ENCODE peak calls at places on chromosome X, in four cellular contexts. One of them, this sample, is unnamed. For H3K27me3, the result is how much of the 10 kb centered on the place peaks cover.

GRCh38 chrX:3550160-3550765 is 163.2 kb downstream of the PRKX start:
- DNase-seq in bronchial epithelial cell: peak
- DNase-seq in fibroblast of lung: peak
- DNase-seq in pancreas: peak
- DNase-seq in this sample: peak

GRCh38 chrX:13764765-13765164 is 30.2 kb downstream of the OFD1 start:
- DNase-seq in fibroblast of lung: peak
- DNase-seq in pancreas: peak
- DNase-seq in bronchial epithelial cell: no peak
- DNase-seq in this sample: peak

GRCh38 chrX:153507484-153508178 is 9.8 kb upstream of the ATP2B3 start:
- DNase-seq in bronchial epithelial cell: peak
- DNase-seq in fibroblast of lung: peak
- DNase-seq in pancreas: peak
- DNase-seq in this sample: peak

GRCh38 chrX:118685393-118685792 is 42.0 kb upstream of the IL13RA1 start:
- DNase-seq in fibroblast of lung: no peak
- DNase-seq in bronchial epithelial cell: no peak
- DNase-seq in pancreas: no peak
- DNase-seq in this sample: no peak

GRCh38 chrX:103586314-103586646 is 965 bp downstream of the TCEAL4 start:
- DNase-seq in bronchial epithelial cell: no peak
- DNase-seq in fibroblast of lung: no peak
- DNase-seq in pancreas: no peak
- DNase-seq in this sample: peak

GRCh38 chrX:30153881-30154260 is 61.5 kb upstream of the MAGEB2 start:
- DNase-seq in pancreas: no peak
- DNase-seq in fibroblast of lung: no peak
- DNase-seq in bronchial epithelial cell: no peak
- DNase-seq in this sample: no peak

GRCh38 chrX:11664211-11664888 is 1.4 kb downstream of the ARHGAP6 start:
- DNase-seq in bronchial epithelial cell: no peak
- DNase-seq in pancreas: no peak
- DNase-seq in fibroblast of lung: no peak
- DNase-seq in this sample: no peak

GRCh38 chrX:81229901-81230300 is 28.0 kb downstream of the SH3BGRL start:
- DNase-seq in pancreas: no peak
- DNase-seq in fibroblast of lung: no peak
- DNase-seq in bronchial epithelial cell: no peak
- DNase-seq in this sample: no peak

GRCh38 chrX:9147631-9148189 is 113.8 kb upstream of the FAM9B start:
- DNase-seq in fibroblast of lung: no peak
- DNase-seq in bronchial epithelial cell: no peak
- DNase-seq in pancreas: no peak
- DNase-seq in this sample: no peak

GRCh38 chrX:29662759-29663503 is 552.4 kb upstream of the MAGEB2 start:
- DNase-seq in pancreas: no peak
- DNase-seq in bronchial epithelial cell: peak
- DNase-seq in fibroblast of lung: peak
- DNase-seq in this sample: no peak

GRCh38 chrX:1434871-1435240 is 17.9 kb downstream of the ASMTL start:
- DNase-seq in pancreas: no peak
- DNase-seq in bronchial epithelial cell: no peak
- DNase-seq in fibroblast of lung: no peak
- DNase-seq in this sample: no peak

GRCh38 chrX:41946973-41947612 is 23.7 kb upstream of the CASK start:
- DNase-seq in bronchial epithelial cell: no peak
- DNase-seq in fibroblast of lung: no peak
- DNase-seq in pancreas: no peak
- DNase-seq in this sample: no peak

DNA sequence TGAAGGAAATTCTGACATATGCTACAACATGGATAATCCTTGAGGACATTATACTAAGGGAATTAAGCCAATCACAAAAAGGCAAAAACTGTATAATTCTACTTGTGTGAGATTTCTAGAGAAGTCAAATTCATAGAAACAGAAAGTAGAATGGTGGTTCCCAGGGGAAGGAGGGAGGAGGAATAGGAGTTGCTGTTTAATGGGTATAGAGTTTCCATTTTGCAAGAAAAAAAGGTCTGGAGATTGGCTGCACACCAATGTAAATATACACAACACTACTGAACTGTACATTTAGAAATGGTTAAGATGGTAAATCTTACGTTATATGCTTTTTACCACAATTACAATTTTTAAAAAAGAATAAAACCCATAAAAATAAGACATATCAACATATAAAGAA is 35.8 kb upstream of the KCNE5 start:
- DNase-seq in bronchial epithelial cell: no peak
- DNase-seq in fibroblast of lung: peak
- DNase-seq in pancreas: no peak
- DNase-seq in this sample: no peak
- H3K27me3 ChIP-seq in bronchial epithelial cell: under half
- H3K27me3 ChIP-seq in fibroblast of lung: under half
- H3K27me3 ChIP-seq in pancreas: under half
- H3K27me3 ChIP-seq in this sample: under half

DNA sequence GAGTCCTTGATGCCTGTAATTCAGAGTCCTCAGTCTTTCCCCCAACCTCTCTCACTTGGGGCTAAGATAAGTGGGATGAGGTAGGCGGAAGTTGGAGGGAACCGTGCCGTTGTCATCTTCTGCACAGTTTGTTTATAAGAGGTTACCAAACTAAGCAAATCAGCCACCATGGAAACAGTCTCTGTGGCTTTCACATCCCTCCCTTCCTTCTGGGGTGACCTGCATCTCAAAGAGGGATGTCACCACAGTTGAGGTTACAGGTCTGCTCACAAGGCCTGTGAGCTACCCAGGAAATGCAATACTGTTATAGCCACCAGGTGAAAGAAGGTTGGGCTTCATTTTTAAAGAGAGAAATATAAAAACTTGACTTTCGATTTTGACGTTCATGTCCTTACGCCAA is 26.3 kb downstream of the RTL5 start:
- DNase-seq in pancreas: no peak
- DNase-seq in fibroblast of lung: no peak
- DNase-seq in bronchial epithelial cell: no peak
- DNase-seq in this sample: no peak
- H3K27me3 ChIP-seq in pancreas: under half
- H3K27me3 ChIP-seq in fibroblast of lung: under half
- H3K27me3 ChIP-seq in bronchial epithelial cell: under half
- H3K27me3 ChIP-seq in this sample: under half

DNA sequence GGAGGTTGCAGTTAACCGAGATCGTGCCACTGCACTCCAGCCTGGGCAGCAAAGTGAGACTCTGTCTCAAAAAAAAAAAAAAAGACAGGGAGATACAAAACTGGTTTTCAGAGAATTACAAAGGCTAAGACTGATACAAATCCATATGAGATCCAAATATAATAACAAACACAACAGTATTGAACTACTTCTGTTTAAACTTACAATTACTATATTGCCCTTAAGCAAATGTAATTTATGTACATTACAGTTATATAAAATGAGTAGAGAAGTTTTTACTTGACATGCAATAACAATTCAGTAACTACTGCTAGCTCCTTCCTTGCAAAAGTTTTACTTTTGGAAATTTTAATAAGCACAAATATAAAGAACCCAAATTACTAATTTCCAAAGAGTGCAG is 52.6 kb upstream of the PABPC1L2A start:
- DNase-seq in bronchial epithelial cell: no peak
- DNase-seq in fibroblast of lung: no peak
- DNase-seq in pancreas: no peak
- DNase-seq in this sample: no peak
- H3K27me3 ChIP-seq in bronchial epithelial cell: under half
- H3K27me3 ChIP-seq in fibroblast of lung: under half
- H3K27me3 ChIP-seq in pancreas: under half
- H3K27me3 ChIP-seq in this sample: under half

GRCh38 chrX:69082753-69083150 is 82.5 kb downstream of the PJA1 start:
- DNase-seq in bronchial epithelial cell: no peak
- DNase-seq in pancreas: no peak
- DNase-seq in fibroblast of lung: no peak
- DNase-seq in this sample: no peak
- H3K27me3 ChIP-seq in bronchial epithelial cell: under half
- H3K27me3 ChIP-seq in pancreas: under half
- H3K27me3 ChIP-seq in fibroblast of lung: under half
- H3K27me3 ChIP-seq in this sample: under half

GRCh38 chrX:70504772-70505450 is 60.3 kb downstream of the DLG3 start:
- DNase-seq in bronchial epithelial cell: peak
- DNase-seq in fibroblast of lung: no peak
- DNase-seq in pancreas: no peak
- DNase-seq in this sample: no peak
- H3K27me3 ChIP-seq in bronchial epithelial cell: under half
- H3K27me3 ChIP-seq in fibroblast of lung: under half
- H3K27me3 ChIP-seq in pancreas: under half
- H3K27me3 ChIP-seq in this sample: under half

GRCh38 chrX:43969504-43970501 is 3.4 kb downstream of the NDP start:
- DNase-seq in fibroblast of lung: no peak
- DNase-seq in bronchial epithelial cell: no peak
- DNase-seq in pancreas: no peak
- DNase-seq in this sample: no peak
- H3K27me3 ChIP-seq in fibroblast of lung: under half
- H3K27me3 ChIP-seq in bronchial epithelial cell: under half
- H3K27me3 ChIP-seq in pancreas: under half
- H3K27me3 ChIP-seq in this sample: under half

DNA sequence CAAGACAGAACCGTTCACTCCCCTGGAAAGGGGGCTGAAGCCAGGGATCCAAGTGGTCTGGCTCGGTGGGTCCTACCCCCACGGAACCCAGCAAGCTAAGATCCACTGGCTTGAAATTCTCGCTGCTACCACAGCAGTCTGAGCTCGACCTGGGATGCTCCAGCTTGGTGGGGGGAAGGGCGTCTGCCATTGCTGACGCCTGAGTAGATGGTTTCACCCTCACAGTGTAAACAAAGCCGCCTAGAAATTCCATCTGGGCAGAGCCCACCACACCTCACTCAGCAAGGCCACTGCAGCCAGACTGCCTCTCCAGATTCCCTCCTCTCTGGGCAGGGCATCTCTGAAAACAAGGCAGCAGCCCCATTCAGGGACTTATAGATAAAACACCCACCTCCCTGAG is 13.4 kb upstream of the PBDC1 start:
- DNase-seq in pancreas: no peak
- DNase-seq in fibroblast of lung: no peak
- DNase-seq in bronchial epithelial cell: no peak
- DNase-seq in this sample: no peak
- H3K27me3 ChIP-seq in pancreas: under half
- H3K27me3 ChIP-seq in fibroblast of lung: under half
- H3K27me3 ChIP-seq in bronchial epithelial cell: under half
- H3K27me3 ChIP-seq in this sample: under half

GRCh38 chrX:24732705-24733104 is 39.0 kb downstream of the POLA1 start:
- DNase-seq in pancreas: no peak
- DNase-seq in fibroblast of lung: no peak
- DNase-seq in bronchial epithelial cell: no peak
- DNase-seq in this sample: no peak

GRCh38 chrX:24733111-24733510 is 39.4 kb downstream of the POLA1 start:
- DNase-seq in fibroblast of lung: no peak
- DNase-seq in pancreas: no peak
- DNase-seq in bronchial epithelial cell: no peak
- DNase-seq in this sample: no peak

GRCh38 chrX:24728530-24728929 is 34.8 kb downstream of the POLA1 start:
- DNase-seq in fibroblast of lung: no peak
- DNase-seq in pancreas: peak
- DNase-seq in bronchial epithelial cell: no peak
- DNase-seq in this sample: no peak
- H3K27me3 ChIP-seq in fibroblast of lung: under half
- H3K27me3 ChIP-seq in pancreas: under half
- H3K27me3 ChIP-seq in bronchial epithelial cell: under half
- H3K27me3 ChIP-seq in this sample: under half

This sample was measured in thyroid gland.